ENCODE peak calls at places on chromosomes 1 and 21, in four cellular contexts. W is mammary epithelial cell, C is cardiac muscle cell, O is brain microvascular endothelial cell. D is an unnamed sample.

GRCh38 chr1:37479255-37480124 is 5.1 kb downstream of the ZC3H12A start:
- DNase-seq in O (peak; percentile 88), W (peak; percentile 99), C (peak; percentile 85), D (peak; percentile 90)

GRCh38 chr1:100760511-100760910 is 41.0 kb downstream of the VCAM1 start:
- DNase-seq in C (no peak), O (no peak), W (no peak), D (no peak)

GRCh38 chr21:34593423-34593822 is 21.5 kb downstream of the RCAN1 start:
- DNase-seq in W (no peak), C (no peak), O (no peak), D (no peak)

GRCh38 chr1:20709868-20710267 is 7.9 kb downstream of the KIF17 start:
- DNase-seq in C (no peak), O (no peak), W (no peak), D (no peak)

GRCh38 chr1:4612991-4613390 is 41.4 kb upstream of the AJAP1 start:
- DNase-seq in W (no peak), O (no peak), C (no peak), D (no peak)

GRCh38 chr21:43918385-43918947 is 53.4 kb downstream of the AGPAT3 start:
- DNase-seq in C (no peak), W (no peak), O (no peak), D (no peak)

GRCh38 chr1:86841120-86841519 is 72.8 kb downstream of the SELENOF start:
- DNase-seq in C (peak; percentile 26), O (no peak), W (no peak), D (no peak)

GRCh38 chr1:213327318-213327667 is 276.3 kb downstream of the RPS6KC1 start:
- DNase-seq in C (peak; percentile 95), O (peak; percentile 75), W (peak; percentile 30), D (no peak)

GRCh38 chr1:48823161-48823560 is 46.5 kb upstream of the BEND5 start:
- DNase-seq in O (no peak), W (no peak), C (no peak), D (no peak)

GRCh38 chr1:29521438-29521715 is 285.1 kb downstream of the PTPRU start:
- DNase-seq in O (no peak), C (no peak), W (no peak), D (no peak)

GRCh38 chr1:10339815-10340214 is 59.0 kb upstream of the PGD start:
- DNase-seq in O (peak; percentile 79), C (peak; percentile 88), W (peak; percentile 48), D (no peak)

GRCh38 chr21:38311765-38312164 is 55.0 kb downstream of the KCNJ15 start:
- DNase-seq in O (no peak), C (peak; percentile 38), W (no peak), D (no peak)

GRCh38 chr1:12179111-12179519 is 12.3 kb downstream of the TNFRSF1B start:
- DNase-seq in C (peak; percentile 62), W (peak; percentile 14), O (peak; percentile 85), D (peak; percentile 55)

GRCh38 chr1:8423134-8423701 is 105.3 kb downstream of the SLC45A1 start:
- DNase-seq in C (no peak), W (peak; percentile 25), O (peak; percentile 16), D (peak; percentile 27)

GRCh38 chr21:18608226-18608625 is 204.6 kb upstream of the TMPRSS15 start:
- DNase-seq in W (no peak), O (no peak), C (no peak), D (no peak)

GRCh38 chr1:246117066-246117791 is 389.9 kb downstream of the SMYD3 start:
- DNase-seq in W (no peak), O (peak; percentile 47), C (peak; percentile 71), D (peak; percentile 64)

GRCh38 chr1:23484253-23485001 is 448 bp upstream of the ASAP3 start:
- DNase-seq in O (peak; percentile 75), C (peak; percentile 97), W (peak; percentile 88), D (peak; percentile 87)

GRCh38 chr1:23481904-23482303 is 2.1 kb downstream of the ASAP3 start:
- DNase-seq in W (no peak), C (no peak), O (no peak), D (no peak)

GRCh38 chr1:23481026-23481597 is 2.9 kb downstream of the ASAP3 start:
- DNase-seq in C (no peak), O (no peak), W (no peak), D (no peak)

GRCh38 chr1:23485002-23485332 is 988 bp upstream of the ASAP3 start:
- DNase-seq in C (no peak), W (no peak), O (no peak), D (no peak)

DNA sequence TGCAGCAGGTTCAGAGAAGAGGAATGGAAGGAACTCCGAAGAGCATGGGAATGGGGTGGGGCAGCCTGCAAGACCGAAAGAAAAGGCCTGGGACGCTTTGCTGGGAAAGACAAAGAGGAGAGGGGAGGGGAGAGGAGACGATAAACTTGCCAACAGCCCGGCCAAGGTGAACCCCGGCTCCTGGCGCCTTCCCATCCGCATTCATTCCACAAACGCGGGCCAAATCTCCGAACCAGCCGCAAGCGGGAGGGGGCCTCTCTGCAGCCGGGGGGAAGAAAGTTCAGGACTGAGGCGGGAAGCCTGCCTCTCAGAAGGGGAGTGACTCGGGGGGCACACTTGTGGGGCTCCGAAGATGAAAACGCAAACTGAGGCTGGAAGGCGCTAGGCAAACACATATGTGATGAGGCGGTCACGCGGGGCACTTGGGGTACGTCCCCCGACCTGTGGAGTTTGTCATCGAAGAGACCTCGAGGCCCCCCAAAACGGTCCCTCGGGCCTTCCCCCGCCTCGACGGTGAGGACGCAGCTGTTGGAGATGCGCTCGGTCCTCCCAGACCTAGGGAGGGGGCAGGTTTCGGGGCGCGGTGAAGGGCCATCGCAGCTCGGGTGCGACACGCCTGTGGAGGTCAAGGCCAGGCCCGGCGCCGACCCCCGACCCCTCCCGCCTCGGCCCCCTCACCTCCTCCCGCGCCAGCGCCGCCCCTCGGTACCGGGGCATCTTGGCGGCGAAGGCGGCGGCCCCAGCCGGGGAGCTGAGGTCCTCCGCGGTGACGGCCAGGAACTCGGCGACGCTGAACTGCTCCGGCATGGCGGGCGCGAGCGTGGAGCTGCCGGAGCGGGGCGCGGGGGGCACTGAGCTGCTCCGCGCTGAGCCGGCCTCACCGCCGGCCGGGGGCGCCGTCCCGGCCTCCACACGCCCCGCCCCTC is at the start of gene ASAP3:
- DNase-seq in W (peak; percentile 25), O (no peak), C (peak; percentile 76), D (no peak)
- TF ChIP-seq CTCF in W (no peak), O (peak; percentile 40), C (peak; percentile 8), D (peak; percentile 5)

GRCh38 chr1:223714849-223715709 is 2.7 kb downstream of the CAPN2 start:
- DNase-seq in O (peak; percentile 89), C (peak; percentile 88), W (peak; percentile 93), D (peak; percentile 35)
- H3K4me3 ChIP-seq in O (peak overlapping the region; percentile 97), C (no peak overlapping the region), W (peak overlapping the region; percentile 88), D (peak overlapping the region; percentile 35)

GRCh38 chr1:228445867-228446584 is 29.4 kb upstream of the TRIM17 start:
- DNase-seq in W (no peak), C (peak; percentile 82), O (peak; percentile 44), D (peak; percentile 37)
- TF ChIP-seq CTCF in W (no peak), C (no peak), O (no peak), D (no peak)

DNA sequence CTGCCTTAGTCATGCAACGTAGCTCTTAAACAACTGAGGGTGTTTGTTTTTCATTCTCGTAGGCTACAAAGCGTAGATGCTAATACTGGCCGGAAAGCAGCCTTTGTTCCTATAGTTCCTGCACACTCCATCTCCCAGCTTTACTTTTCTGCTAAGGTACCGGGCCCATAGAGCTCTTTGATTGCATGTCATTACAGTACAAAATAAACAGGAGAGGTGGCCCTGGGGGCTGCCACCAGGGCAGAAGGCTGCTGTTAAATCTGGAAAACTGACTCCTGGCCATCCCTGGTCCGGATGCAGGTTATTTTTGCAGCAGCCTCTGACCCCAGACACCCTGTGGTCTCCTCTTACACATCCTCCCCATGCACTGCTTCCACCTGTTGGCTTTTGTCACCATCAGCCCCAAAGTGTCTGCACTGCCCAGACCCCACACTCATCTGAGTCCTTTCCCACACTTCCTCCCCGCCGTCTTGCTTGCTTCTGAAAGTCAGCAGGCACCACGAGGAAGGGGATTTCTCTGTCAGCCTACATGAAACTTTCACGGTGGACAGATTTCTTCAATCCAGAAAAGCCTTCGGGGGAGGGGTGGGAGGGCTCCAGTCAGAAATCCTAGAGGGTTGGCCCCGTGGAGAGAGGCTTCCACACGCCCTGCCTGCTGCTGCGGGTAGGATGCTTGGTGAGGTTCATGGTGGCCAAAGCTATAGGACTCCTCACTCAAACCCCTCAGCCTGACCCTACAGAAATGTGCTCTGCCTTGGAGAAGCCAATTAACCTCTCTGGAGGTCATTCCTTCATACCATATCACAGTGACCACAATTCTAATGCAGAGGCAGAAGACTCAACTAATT is 105.2 kb downstream of the TOMM20 start:
- DNase-seq in W (no peak), O (no peak), C (no peak), D (peak; percentile 89)
- H3K4me3 ChIP-seq in W (no peak overlapping the region), O (no peak overlapping the region), C (no peak overlapping the region), D (no peak overlapping the region)

GRCh38 chr21:9735421-9735961 is 785.9 kb upstream of the TPTE start:
- DNase-seq in O (no peak), W (no peak), C (no peak), D (no peak)

DNA sequence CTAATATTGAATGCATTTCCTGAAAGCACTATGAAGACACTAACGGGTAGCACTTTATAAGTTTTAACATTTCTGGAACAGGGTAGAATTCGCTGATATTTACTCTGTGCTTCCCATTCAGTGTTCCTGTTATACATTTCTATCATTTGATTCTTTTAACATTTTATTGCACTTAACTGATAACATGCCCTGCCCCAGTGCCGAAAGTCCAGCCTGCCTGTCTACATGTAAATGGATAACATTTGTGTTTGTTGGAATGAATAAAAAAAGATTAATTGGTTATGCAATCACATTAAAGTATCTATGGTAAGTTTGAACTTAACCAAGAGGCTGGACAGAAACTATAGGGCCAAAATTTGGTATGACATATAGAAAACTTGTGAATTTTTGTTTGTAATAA is 790.5 kb upstream of the TPTE start:
- DNase-seq in W (no peak), O (no peak), C (no peak), D (no peak)
- TF ChIP-seq CTCF in W (no peak), O (no peak), C (no peak), D (no peak)

GRCh38 chr1:167121375-167122120 is 27.7 kb downstream of the STYXL2 start:
- DNase-seq in W (peak; percentile 32), O (no peak), C (peak; percentile 41), D (no peak)
- H3K4me3 ChIP-seq in W (peak overlapping the region; percentile 28), O (peak overlapping the region; percentile 49), C (no peak overlapping the region), D (no peak overlapping the region)

GRCh38 chr1:224774378-224774777 is 155.1 kb upstream of the DNAH14 start:
- DNase-seq in W (peak; percentile 5), C (no peak), O (no peak), D (no peak)
- TF ChIP-seq CTCF in W (peak; percentile 57), C (peak; percentile 10), O (peak; percentile 49), D (peak; percentile 52)

D was measured in GM12865.